ENCODE peak calls at places on chromosomes 16 and 17, in seven cellular contexts. K is esophagus squamous epithelium, W is endothelial cell of umbilical vein, D is small intestine, H is PC-3, N is AG04450, R is GM23338. L is an unnamed sample.

GRCh38 chr17:4485676-4486646 is 12.7 kb upstream of the SPNS2 start:
- DNase-seq in N (no peak), K (no peak), W (no peak), H (no peak), R (no peak), D (no peak), L (no peak)

GRCh38 chr16:66224636-66225035 is 141.9 kb upstream of the CDH5 start:
- DNase-seq in N (no peak), H (no peak), R (peak; percentile 8), K (no peak), W (no peak), D (no peak), L (no peak)

GRCh38 chr16:27780468-27781194 is 230.7 kb downstream of the KATNIP start:
- DNase-seq in K (no peak), W (no peak), N (no peak), D (no peak), R (no peak), H (no peak), L (no peak)

GRCh38 chr16:81937305-81938038 is 73.8 kb downstream of the SDR42E1 start:
- DNase-seq in R (no peak), W (no peak), K (no peak), N (no peak), D (no peak), H (no peak), L (no peak)

GRCh38 chr16:31202402-31203385 is at the start of gene PYCARD:
- DNase-seq in N (no peak), K (no peak), W (peak; percentile 36), D (peak; percentile 87), R (peak; percentile 66), H (peak; percentile 17), L (peak; percentile 71)

GRCh38 chr16:73053379-73054130 is 5.6 kb upstream of the ZFHX3 start:
- DNase-seq in H (peak; percentile 78), K (no peak), R (peak; percentile 72), D (no peak), W (peak; percentile 86), N (no peak), L (no peak)

GRCh38 chr16:27406729-27407128 is 4.8 kb downstream of the IL21R start:
- DNase-seq in N (no peak), H (no peak), D (no peak), R (no peak), K (no peak), W (no peak), L (no peak)

GRCh38 chr17:34981538-34982241 is 1.4 kb downstream of the LIG3 start:
- DNase-seq in D (peak; percentile 54), R (no peak), H (no peak), K (no peak), W (peak; percentile 73), N (no peak), L (no peak)

GRCh38 chr16:2091722-2092620 is 43.7 kb downstream of the PKD1 start:
- DNase-seq in K (no peak), D (peak; percentile 88), H (no peak), R (peak; percentile 52), N (no peak), W (no peak), L (no peak)

GRCh38 chr17:70168044-70168978 is 1.0 kb upstream of the KCNJ2 start:
- DNase-seq in W (peak; percentile 96), K (no peak), D (peak; percentile 75), N (peak; percentile 33), R (peak; percentile 84), H (peak; percentile 85), L (peak; percentile 77)

GRCh38 chr16:86865866-86866675 is 287.7 kb downstream of the FOXL1 start:
- DNase-seq in H (peak; percentile 42), K (no peak), D (no peak), R (no peak), W (peak; percentile 40), N (no peak), L (no peak)

GRCh38 chr17:56754523-56755208 is 79.1 kb downstream of the C17orf67 start:
- DNase-seq in H (peak; percentile 40), K (no peak), N (no peak), D (no peak), W (peak; percentile 53), R (peak; percentile 33), L (no peak)

GRCh38 chr17:75876190-75876937 is 2.0 kb downstream of the TRIM47 start:
- DNase-seq in H (peak; percentile 96), R (peak; percentile 80), W (peak; percentile 40), K (no peak), D (peak; percentile 77), N (no peak), L (peak; percentile 91)

GRCh38 chr16:56990407-56991286 is 1.3 kb downstream of the NLRC5 start:
- DNase-seq in N (no peak), W (no peak), R (no peak), K (no peak), D (no peak), H (no peak), L (peak; percentile 60)
- H3K4me3 ChIP-seq in N (peak overlapping the region; percentile 81), W (no peak overlapping the region), R (peak overlapping the region; percentile 78), K (peak overlapping the region; percentile 75), D (peak overlapping the region; percentile 20), H (peak overlapping the region; percentile 90), L (peak overlapping the region; percentile 93)

DNA sequence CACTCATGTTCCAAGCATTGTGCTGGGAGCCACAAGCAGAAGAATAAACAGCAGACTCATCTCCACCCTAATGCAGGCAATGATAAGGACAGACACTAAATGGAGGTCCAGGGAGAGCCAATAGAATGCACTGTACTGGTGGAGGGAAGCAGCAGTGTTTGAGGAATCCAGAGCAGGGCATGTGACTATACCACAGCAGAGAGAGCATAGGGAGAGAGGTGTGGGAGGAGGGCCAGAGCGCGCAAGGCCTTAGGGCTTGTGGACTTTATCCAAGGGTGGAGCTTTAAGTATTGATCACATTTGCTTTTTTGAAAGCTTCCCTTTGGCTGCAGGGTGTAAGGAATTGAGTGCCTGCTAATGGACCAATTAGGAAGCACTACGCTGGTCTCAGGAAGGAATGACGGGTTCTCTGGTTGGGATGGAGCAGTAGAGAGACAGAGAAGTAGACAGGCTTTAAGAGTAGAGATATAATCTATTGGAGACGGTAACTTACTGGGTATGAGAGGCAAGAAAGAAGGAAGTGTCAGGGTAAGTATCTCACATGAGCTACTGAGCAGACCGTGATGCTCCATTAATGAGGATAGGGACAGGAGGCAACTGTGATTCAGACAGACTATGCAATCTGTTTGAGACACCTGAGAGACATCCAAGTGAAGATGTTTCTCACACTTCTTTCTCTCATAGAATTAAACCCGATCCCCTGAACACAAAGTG is 82.2 kb downstream of the MYO1D start:
- DNase-seq in N (no peak), D (peak; percentile 95), K (no peak), W (peak; percentile 39), H (no peak), R (peak; percentile 25), L (no peak)
- H3K27ac ChIP-seq in N (no peak overlapping the region), D (peak overlapping the region; percentile 65), K (no peak overlapping the region), W (peak overlapping the region; percentile 92), H (no peak overlapping the region), R (no peak overlapping the region), L (no peak overlapping the region)

DNA sequence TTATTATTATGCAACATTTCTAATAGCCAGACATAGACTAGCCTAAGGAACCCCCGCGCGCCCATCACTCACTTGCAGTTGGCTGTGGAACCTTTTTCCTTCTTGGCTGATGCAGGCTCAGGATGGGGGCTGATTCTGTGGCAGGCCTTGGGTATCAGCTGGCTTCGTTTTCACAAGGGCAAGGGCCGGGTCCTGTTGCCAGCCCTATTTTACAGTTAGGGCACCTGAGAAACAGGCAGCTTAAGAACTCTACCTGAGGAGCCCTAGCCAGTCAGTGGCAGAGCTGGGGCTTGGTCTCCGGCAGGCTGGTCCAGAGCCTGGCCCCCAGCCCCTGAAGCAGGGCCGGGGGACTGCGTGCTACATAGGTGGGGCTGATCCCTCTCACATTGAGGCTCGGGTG is 28.7 kb downstream of the ADGRG5 start:
- DNase-seq in R (no peak), W (no peak), K (no peak), D (no peak), H (no peak), N (no peak), L (no peak)
- H3K4me3 ChIP-seq in R (no peak overlapping the region), W (no peak overlapping the region), K (no peak overlapping the region), D (no peak overlapping the region), H (no peak overlapping the region), N (no peak overlapping the region), L (no peak overlapping the region)

GRCh38 chr17:81802048-81802758 is 1.7 kb upstream of the GCGR start:
- DNase-seq in K (no peak), R (no peak), H (no peak), N (no peak), D (no peak), W (no peak), L (no peak)

GRCh38 chr17:81805707-81806460 is 1.9 kb downstream of the GCGR start:
- DNase-seq in K (no peak), N (no peak), D (no peak), H (no peak), W (no peak), R (no peak), L (no peak)

GRCh38 chr17:81802856-81803643 is 900 bp upstream of the GCGR start:
- DNase-seq in D (no peak), W (no peak), N (no peak), K (no peak), H (no peak), R (peak; percentile 23), L (no peak)

GRCh38 chr17:81804559-81805399 is 829 bp downstream of the GCGR start:
- DNase-seq in R (peak; percentile 61), W (no peak), K (no peak), H (no peak), D (no peak), N (no peak), L (no peak)

GRCh38 chr17:81803728-81804558 is at the start of gene GCGR:
- DNase-seq in W (no peak), R (peak; percentile 35), K (no peak), N (no peak), H (no peak), D (no peak), L (no peak)
- H3K27ac ChIP-seq in W (no peak within 1 kb of the TSS), R (no peak within 1 kb of the TSS), K (no peak within 1 kb of the TSS), N (no peak within 1 kb of the TSS), H (no peak within 1 kb of the TSS), D (no peak within 1 kb of the TSS), L (no peak within 1 kb of the TSS)

DNA sequence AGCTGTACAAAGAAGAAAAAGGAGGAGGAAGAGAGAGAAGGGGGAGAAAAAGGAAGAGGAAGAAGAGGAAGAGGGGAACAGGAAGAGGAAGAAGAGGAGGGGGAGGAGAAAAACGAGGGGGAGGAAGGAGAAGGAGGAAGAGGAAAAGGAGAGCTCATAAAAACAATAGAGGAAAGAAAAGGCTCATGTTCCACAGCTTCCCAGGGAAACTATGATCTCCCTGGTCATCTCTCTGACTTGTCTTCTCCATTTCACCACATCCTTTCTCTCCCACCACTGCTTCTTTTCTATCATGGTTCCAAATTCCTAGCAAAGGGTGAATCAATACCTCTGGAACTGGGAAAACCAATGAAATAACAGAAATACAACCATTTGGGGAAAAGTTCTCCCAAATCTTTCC is 254.1 kb upstream of the ERCC4 start:
- DNase-seq in H (no peak), R (no peak), K (no peak), D (no peak), N (no peak), W (no peak), L (no peak)
- H3K4me3 ChIP-seq in H (no peak overlapping the region), R (no peak overlapping the region), K (no peak overlapping the region), D (no peak overlapping the region), N (no peak overlapping the region), W (no peak overlapping the region), L (no peak overlapping the region)